ENCODE peak calls at places on chromosomes 6 and 20, in eight cellular contexts. A, E, O, S, U, C, B and Q are unnamed samples.

GRCh38 chr6:41595166-41595565 is 43.1 kb upstream of the MDFI start:
- DNase-seq in A (peak), E (no peak), O (no peak), S (no peak), U (no peak), C (no peak), B (no peak), Q (no peak)

GRCh38 chr6:159451051-159451450 is 242.0 kb downstream of the SOD2 start:
- DNase-seq in A (no peak), E (no peak), O (no peak), S (no peak), U (no peak), C (no peak), B (no peak), Q (no peak)

GRCh38 chr20:14583413-14583812 is 246.0 kb upstream of the FLRT3 start:
- DNase-seq in A (no peak), E (no peak), O (peak), S (no peak), U (no peak), C (no peak), B (no peak), Q (no peak)

GRCh38 chr6:160013987-160014868 is 45.3 kb downstream of the IGF2R start:
- DNase-seq in A (no peak), E (no peak), O (no peak), S (no peak), U (no peak), C (no peak), B (no peak), Q (no peak)

GRCh38 chr20:17735206-17735804 is 35.5 kb downstream of the BANF2 start:
- DNase-seq in A (no peak), E (no peak), O (no peak), S (no peak), U (no peak), C (no peak), B (no peak), Q (no peak)

GRCh38 chr6:85690071-85690470 is 47.4 kb upstream of the SYNCRIP start:
- DNase-seq in A (no peak), E (no peak), O (no peak), S (no peak), U (no peak), C (no peak), B (no peak), Q (no peak)

GRCh38 chr6:71043902-71044301 is 87.0 kb upstream of the B3GAT2 start:
- DNase-seq in A (peak), E (no peak), O (no peak), S (no peak), U (no peak), C (no peak), B (no peak), Q (no peak)

GRCh38 chr20:58888521-58889333 is 36.2 kb downstream of the GNAS start:
- DNase-seq in A (peak), E (peak), O (peak), S (peak), U (peak), C (peak), B (peak), Q (peak)

GRCh38 chr6:74873911-74874310 is 331.9 kb downstream of the COL12A1 start:
- DNase-seq in A (no peak), E (no peak), O (no peak), S (no peak), U (no peak), C (no peak), B (no peak), Q (no peak)

GRCh38 chr20:904146-904545 is 12.0 kb downstream of the ANGPT4 start:
- DNase-seq in A (no peak), E (no peak), O (no peak), S (no peak), U (no peak), C (no peak), B (no peak), Q (no peak)

GRCh38 chr6:33410711-33411631 is at the start of gene PHF1:
- DNase-seq in A (no peak), E (no peak), O (peak), S (peak), U (no peak), C (no peak), B (peak), Q (peak)

GRCh38 chr20:49853640-49854039 is 41.0 kb downstream of the SLC9A8 start:
- DNase-seq in A (no peak), E (no peak), O (no peak), S (peak), U (no peak), C (no peak), B (no peak), Q (peak)

GRCh38 chr6:17091122-17091521 is 10.7 kb upstream of the STMND1 start:
- DNase-seq in A (no peak), E (no peak), O (no peak), S (no peak), U (no peak), C (no peak), B (no peak), Q (no peak)

GRCh38 chr6:28771401-28772267 is 152.2 kb downstream of the TRIM27 start:
- DNase-seq in A (no peak), E (no peak), O (no peak), S (no peak), U (no peak), C (no peak), B (no peak), Q (peak)

GRCh38 chr20:53216856-53217576 is 244.9 kb downstream of the TSHZ2 start:
- DNase-seq in A (peak), E (peak), O (peak), S (peak), U (peak), C (peak), B (peak), Q (peak)

GRCh38 chr6:97963148-97963680 is 680.2 kb upstream of the MMS22L start:
- DNase-seq in A (no peak), E (no peak), O (no peak), S (no peak), U (no peak), C (no peak), B (no peak), Q (no peak)

GRCh38 chr20:63941282-63942060 is 14.7 kb downstream of the UCKL1 start:
- DNase-seq in A (peak), E (peak), O (no peak), S (no peak), U (peak), C (peak), B (peak), Q (peak)

GRCh38 chr6:150685860-150686259 is 86.2 kb downstream of the PLEKHG1 start:
- DNase-seq in A (no peak), E (no peak), O (peak), S (no peak), U (no peak), C (peak), B (no peak), Q (peak)

GRCh38 chr6:146526192-146526591 is 17.4 kb upstream of the RAB32 start:
- DNase-seq in A (no peak), E (no peak), O (no peak), S (peak), U (no peak), C (no peak), B (no peak), Q (no peak)

GRCh38 chr6:74671558-74672025 is 534.3 kb downstream of the COL12A1 start:
- DNase-seq in A (no peak), E (no peak), O (no peak), S (no peak), U (no peak), C (no peak), B (no peak), Q (no peak)

GRCh38 chr6:4606016-4606415 is 170.2 kb upstream of the CDYL start:
- DNase-seq in A (no peak), E (no peak), O (no peak), S (no peak), U (no peak), C (no peak), B (no peak), Q (no peak)

GRCh38 chr6:40308533-40309306 is 278.4 kb downstream of the LRFN2 start:
- DNase-seq in A (peak), E (peak), O (peak), S (peak), U (peak), C (peak), B (peak), Q (peak)

GRCh38 chr6:111069722-111070406 is 17.4 kb upstream of the SLC16A10 start:
- DNase-seq in A (no peak), E (no peak), O (no peak), S (no peak), U (no peak), C (no peak), B (no peak), Q (no peak)

GRCh38 chr20:64041040-64041780 is 5.2 kb downstream of the C20orf204 start:
- DNase-seq in A (no peak), E (no peak), O (no peak), S (no peak), U (no peak), C (no peak), B (no peak), Q (no peak)

GRCh38 chr6:90328004-90328403 is 31.4 kb upstream of the BACH2 start:
- DNase-seq in A (no peak), E (no peak), O (no peak), S (no peak), U (no peak), C (no peak), B (no peak), Q (no peak)

GRCh38 chr6:111612379-111612778 is 6.7 kb upstream of the TRAF3IP2 start:
- DNase-seq in A (no peak), E (no peak), O (no peak), S (no peak), U (no peak), C (no peak), B (no peak), Q (no peak)

GRCh38 chr20:57620999-57621398 is 773 bp upstream of the ZBP1 start:
- DNase-seq in A (no peak), E (no peak), O (no peak), S (no peak), U (no peak), C (no peak), B (no peak), Q (no peak)

GRCh38 chr6:21587182-21587924 is 6.2 kb upstream of the SOX4 start:
- DNase-seq in A (peak), E (no peak), O (peak), S (peak), U (peak), C (peak), B (peak), Q (peak)

GRCh38 chr6:148342146-148343027 is at the start of gene SASH1:
- DNase-seq in A (peak), E (peak), O (peak), S (peak), U (peak), C (peak), B (peak), Q (peak)

GRCh38 chr6:13098006-13098405 is 230.3 kb downstream of the TBC1D7 start:
- DNase-seq in A (no peak), E (no peak), O (no peak), S (no peak), U (no peak), C (no peak), B (no peak), Q (no peak)

GRCh38 chr20:62211769-62212288 is 8.2 kb downstream of the HRH3 start:
- DNase-seq in A (peak), E (no peak), O (no peak), S (no peak), U (no peak), C (no peak), B (no peak), Q (no peak)